ENCODE peak calls at places on chromosomes 1 and 21, in four cellular contexts. V, F, J and W are unnamed samples.

GRCh38 chr1:178284059-178284458 is 190.2 kb downstream of the RASAL2 start:
- DNase-seq in F (no peak), V (no peak), J (no peak), W (no peak)

GRCh38 chr1:159854101-159854692 is 8.3 kb downstream of the VSIG8 start:
- DNase-seq in J (no peak), F (peak; percentile 86), V (no peak), W (peak; percentile 59)

GRCh38 chr1:41917835-41918449 is 780 bp downstream of the HIVEP3 start:
- DNase-seq in V (peak; percentile 29), F (no peak), J (peak; percentile 87), W (peak; percentile 58)

GRCh38 chr1:248858096-248858890 is 592 bp downstream of the ZNF692 start:
- DNase-seq in J (peak; percentile 96), V (peak; percentile 64), F (peak; percentile 48), W (no peak)

GRCh38 chr1:70440642-70441391 is 29.7 kb downstream of the CTH start:
- DNase-seq in V (no peak), F (no peak), J (no peak), W (no peak)

GRCh38 chr1:152448095-152448494 is 34.0 kb upstream of the CRNN start:
- DNase-seq in J (no peak), V (no peak), F (no peak), W (no peak)

GRCh38 chr1:79100385-79100784 is 93.9 kb upstream of the ADGRL4 start:
- DNase-seq in F (no peak), J (no peak), V (peak; percentile 87), W (no peak)

GRCh38 chr1:85894651-85895050 is 186.4 kb upstream of the ZNHIT6 start:
- DNase-seq in V (peak; percentile 46), F (peak; percentile 7), J (peak; percentile 71), W (no peak)

GRCh38 chr1:57987507-57987906 is 559.0 kb downstream of the OMA1 start:
- DNase-seq in V (no peak), F (no peak), J (no peak), W (no peak)

GRCh38 chr1:205493241-205494085 is 11.0 kb upstream of the CDK18 start:
- DNase-seq in J (peak; percentile 97), V (peak; percentile 56), F (no peak), W (no peak)

GRCh38 chr21:39106881-39107462 is 76.3 kb downstream of the PSMG1 start:
- DNase-seq in F (no peak), V (no peak), J (no peak), W (no peak)

DNA sequence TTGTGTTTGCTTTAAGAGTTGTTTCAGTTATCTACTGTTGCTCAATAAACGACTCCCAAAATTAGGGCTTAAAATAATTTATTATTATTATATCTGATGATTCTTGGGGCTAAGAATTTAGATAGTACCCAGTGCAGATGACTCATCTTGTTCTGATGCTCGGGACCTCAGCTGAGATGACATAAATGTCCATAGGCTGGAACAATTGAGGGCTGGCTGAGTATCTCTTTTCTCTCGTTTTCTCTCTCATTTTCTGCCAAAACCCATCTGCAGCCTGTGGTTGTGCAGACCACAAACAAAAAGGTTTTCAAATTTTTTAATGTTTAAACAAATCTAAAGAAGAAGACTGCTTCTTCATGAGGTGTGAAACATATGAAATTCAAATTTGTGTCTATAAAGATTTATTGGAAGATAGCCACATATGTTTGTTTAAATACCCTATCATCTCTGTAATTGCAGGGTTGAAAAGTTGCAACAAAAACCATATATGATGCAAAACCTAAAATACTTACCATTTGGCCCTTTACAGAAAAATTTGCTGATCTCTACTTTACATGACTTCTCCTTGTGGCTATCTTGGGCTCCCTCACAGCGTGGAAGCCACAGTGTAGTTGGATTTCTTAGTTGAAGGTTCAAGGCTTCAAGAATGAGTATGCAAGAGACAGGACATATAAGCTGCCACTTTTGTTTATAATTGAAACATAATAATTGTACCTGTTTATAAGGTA is 14.8 kb upstream of the PTPRC start:
- DNase-seq in F (no peak), J (no peak), V (peak; percentile 71), W (no peak)
- H3K27ac ChIP-seq in F (no peak overlapping the region), J (no peak overlapping the region), V (no peak overlapping the region), W (no peak overlapping the region)

GRCh38 chr1:1109743-1110142 is 6.1 kb downstream of the C1orf159 start:
- DNase-seq in J (no peak), F (no peak), V (no peak), W (no peak)

GRCh38 chr1:1101503-1101902 is 14.4 kb downstream of the C1orf159 start:
- DNase-seq in F (no peak), J (no peak), V (no peak), W (no peak)

GRCh38 chr1:1110561-1110971 is 5.3 kb downstream of the C1orf159 start:
- DNase-seq in F (no peak), V (no peak), J (no peak), W (peak; percentile 65)

GRCh38 chr1:1111516-1112236 is 4.2 kb downstream of the C1orf159 start:
- DNase-seq in F (no peak), J (no peak), V (no peak), W (no peak)

GRCh38 chr1:1106510-1107221 is 9.2 kb downstream of the C1orf159 start:
- DNase-seq in F (no peak), J (no peak), V (no peak), W (no peak)
- H3K4me3 ChIP-seq in F (no peak overlapping the region), J (no peak overlapping the region), V (no peak overlapping the region), W (no peak overlapping the region)

GRCh38 chr21:34073032-34073748 is at the start of the genes MRPS6 and SLC5A3:
- DNase-seq in J (peak; percentile 99), F (peak; percentile 82), V (peak; percentile 81), W (peak; percentile 58)
- TF ChIP-seq CTCF in J (no peak), F (no peak), V (peak; percentile 26), W (no peak)

GRCh38 chr1:22450421-22451021 is 1.1 kb upstream of the ZBTB40 start:
- DNase-seq in V (no peak), F (no peak), J (no peak), W (no peak)
- H3K27ac ChIP-seq in V (no peak overlapping the region), F (peak overlapping the region; percentile 98), J (no peak overlapping the region), W (peak overlapping the region; percentile 98)